ENCODE peak calls at places on chromosomes 13 and 19, in four cellular contexts. V is epithelial cell of esophagus, O is tibial artery, M is mesothelial cell of epicardium. P is an unnamed sample.

GRCh38 chr13:68540244-68540643 is 1310.1 kb upstream of the PCDH9 start:
- DNase-seq in V (no peak), O (no peak), M (no peak), P (no peak)

GRCh38 chr19:41219924-41220567 is 1.0 kb downstream of the AXL start:
- DNase-seq in V (peak), O (peak), M (no peak), P (no peak)

GRCh38 chr19:38741670-38742069 is 2.6 kb downstream of the CAPN12 start:
- DNase-seq in V (no peak), O (no peak), M (no peak), P (no peak)

GRCh38 chr13:42970824-42971669 is 21.0 kb downstream of the EPSTI1 start:
- DNase-seq in V (peak), O (peak), M (no peak), P (no peak)

GRCh38 chr19:5718579-5719273 is 1.2 kb downstream of the LONP1 start:
- DNase-seq in V (peak), O (no peak), M (no peak), P (no peak)

GRCh38 chr13:73429691-73430090 is 370.9 kb downstream of the KLF5 start:
- DNase-seq in V (peak), O (no peak), M (no peak), P (no peak)

GRCh38 chr13:107866007-107866665 is 349.2 kb downstream of the LIG4 start:
- DNase-seq in V (no peak), O (no peak), M (peak), P (no peak)

GRCh38 chr13:26442541-26442940 is 114.9 kb upstream of the WASF3 start:
- DNase-seq in V (peak), O (no peak), M (no peak), P (no peak)

GRCh38 chr19:51733742-51734522 is 10.1 kb upstream of the HAS1 start:
- DNase-seq in V (no peak), O (no peak), M (no peak), P (no peak)

GRCh38 chr13:30830638-30830965 is 75.5 kb upstream of the MEDAG start:
- DNase-seq in V (no peak), O (no peak), M (no peak), P (no peak)

GRCh38 chr19:29841559-29842367 is 30.0 kb downstream of the CCNE1 start:
- DNase-seq in V (peak), O (no peak), M (no peak), P (no peak)

GRCh38 chr13:103178986-103179695 is 112.9 kb upstream of the SLC10A2 start:
- DNase-seq in V (no peak), O (no peak), M (no peak), P (no peak)

GRCh38 chr13:75341025-75341424 is 140.9 kb downstream of the TBC1D4 start:
- DNase-seq in V (no peak), O (no peak), M (no peak), P (no peak)

GRCh38 chr19:31648347-31648746 is 299.1 kb upstream of the TSHZ3 start:
- DNase-seq in V (no peak), O (no peak), M (peak), P (no peak)

GRCh38 chr13:74092711-74093110 is 41.5 kb downstream of the KLF12 start:
- DNase-seq in V (no peak), O (no peak), M (no peak), P (no peak)

GRCh38 chr13:37443538-37443937 is 155.0 kb downstream of the POSTN start:
- DNase-seq in V (peak), O (no peak), M (no peak), P (no peak)

GRCh38 chr19:1318678-1319471 is 33.2 kb downstream of the EFNA2 start:
- DNase-seq in V (no peak), O (no peak), M (no peak), P (no peak)

GRCh38 chr19:46347985-46348384 is 1.1 kb downstream of the PPP5C start:
- DNase-seq in V (no peak), O (no peak), M (no peak), P (no peak)

GRCh38 chr19:46349311-46349993 is 2.6 kb downstream of the PPP5C start:
- DNase-seq in V (no peak), O (no peak), M (no peak), P (no peak)

GRCh38 chr19:46345157-46345556 is 1.7 kb upstream of the PPP5C start:
- DNase-seq in V (no peak), O (no peak), M (no peak), P (no peak)

GRCh38 chr19:46346821-46347571 is at the start of gene PPP5C:
- DNase-seq in V (peak), O (peak), M (peak), P (peak)

GRCh38 chr19:46347572-46347883 is 641 bp downstream of the PPP5C start:
- DNase-seq in V (no peak), O (no peak), M (no peak), P (no peak)
- TF ChIP-seq CTCF in V (no peak), O (no peak), M (no peak), P (no peak)

GRCh38 chr19:4580021-4580901 is 20.8 kb upstream of the SEMA6B start:
- DNase-seq in V (no peak), O (no peak), M (no peak), P (no peak)
- TF ChIP-seq CTCF in V (no peak), O (no peak), M (no peak), P (no peak)

DNA sequence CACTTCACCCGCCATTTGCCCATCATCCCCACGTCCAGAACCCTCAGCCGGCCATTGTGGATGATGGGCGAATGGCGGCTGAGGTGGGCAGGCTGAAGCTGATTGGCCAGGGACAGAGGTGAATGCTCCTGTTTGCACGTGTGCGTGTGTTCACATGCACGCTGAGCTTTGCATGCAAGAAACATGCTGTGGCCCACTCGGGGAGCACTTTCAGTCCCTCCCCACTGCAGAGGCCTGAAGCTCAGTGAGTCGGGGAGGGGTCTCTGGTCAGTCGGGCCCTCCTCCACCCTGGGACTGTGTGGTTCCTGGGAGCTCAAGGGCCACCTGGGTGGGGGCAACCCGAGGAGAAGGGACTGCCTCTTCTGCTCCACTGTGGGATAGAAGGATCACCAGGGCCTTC is 24.9 kb downstream of the CEBPA start:
- DNase-seq in V (no peak), O (no peak), M (no peak), P (no peak)
- TF ChIP-seq CTCF in V (no peak), O (no peak), M (no peak), P (no peak)

DNA sequence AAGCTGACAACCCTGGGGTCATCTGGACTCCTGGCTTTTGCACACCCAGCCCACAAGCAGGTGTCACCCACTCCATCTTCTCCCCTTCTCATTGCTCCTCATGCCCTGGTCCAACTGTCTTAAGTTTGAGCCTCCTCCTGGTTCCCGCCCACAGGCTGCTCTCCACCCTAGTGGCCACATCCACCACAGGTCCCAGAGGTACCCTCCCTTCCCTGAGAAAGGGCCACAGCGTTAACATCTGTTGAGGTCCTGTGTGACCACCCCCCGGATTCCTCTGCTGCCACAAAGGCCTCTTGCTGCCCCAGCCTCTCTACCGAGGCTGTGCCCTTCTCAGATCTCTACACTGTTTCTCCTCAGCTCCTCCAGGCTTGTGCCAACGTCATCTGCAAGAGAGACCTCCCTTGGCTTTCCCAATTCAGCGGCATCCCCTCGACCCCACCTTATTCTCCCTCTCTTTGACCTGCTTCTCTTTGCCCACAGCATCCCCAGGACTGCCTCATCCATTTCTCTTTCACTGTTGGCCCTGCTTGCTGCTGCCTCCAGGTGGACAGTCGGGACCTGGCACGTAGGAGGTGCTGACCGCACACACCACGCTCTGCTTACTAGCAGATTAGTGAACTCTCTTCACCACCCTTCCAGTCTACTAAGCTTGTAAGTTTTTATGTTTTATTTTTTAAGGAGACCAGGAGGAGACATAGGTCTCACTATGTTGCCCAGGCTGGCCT is 33.3 kb downstream of the SUGP2 start:
- DNase-seq in V (peak), O (no peak), M (no peak), P (no peak)
- TF ChIP-seq CTCF in V (peak), O (no peak), M (no peak), P (no peak)

GRCh38 chr13:62388515-62388914 is 972.9 kb upstream of the PCDH20 start:
- DNase-seq in V (no peak), O (no peak), M (no peak), P (no peak)

DNA sequence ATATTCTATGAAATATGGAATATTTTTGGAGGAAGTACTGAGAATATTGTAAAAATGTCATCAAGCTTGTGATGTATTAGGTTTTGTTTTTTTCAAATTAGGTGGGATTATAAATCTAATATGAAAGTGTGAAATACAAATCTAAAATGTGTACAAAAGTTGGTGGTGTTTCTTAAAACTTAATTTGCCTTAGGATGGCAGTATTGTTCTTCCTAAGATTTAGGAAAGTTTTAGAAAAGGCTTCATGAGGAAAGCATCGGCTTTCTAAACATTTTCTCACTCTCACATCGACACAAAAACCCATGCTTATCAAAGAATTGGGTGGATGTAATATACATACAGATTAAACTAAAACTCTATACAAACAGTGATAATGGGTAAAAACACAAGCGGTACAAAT is 972.0 kb upstream of the PCDH20 start:
- DNase-seq in V (no peak), O (no peak), M (no peak), P (no peak)
- TF ChIP-seq CTCF in V (no peak), O (no peak), M (no peak), P (no peak)

GRCh38 chr19:18586311-18586710 is 2.3 kb upstream of the REX1BD start:
- DNase-seq in V (no peak), O (no peak), M (no peak), P (no peak)
- TF ChIP-seq CTCF in V (peak), O (no peak), M (no peak), P (no peak)

DNA sequence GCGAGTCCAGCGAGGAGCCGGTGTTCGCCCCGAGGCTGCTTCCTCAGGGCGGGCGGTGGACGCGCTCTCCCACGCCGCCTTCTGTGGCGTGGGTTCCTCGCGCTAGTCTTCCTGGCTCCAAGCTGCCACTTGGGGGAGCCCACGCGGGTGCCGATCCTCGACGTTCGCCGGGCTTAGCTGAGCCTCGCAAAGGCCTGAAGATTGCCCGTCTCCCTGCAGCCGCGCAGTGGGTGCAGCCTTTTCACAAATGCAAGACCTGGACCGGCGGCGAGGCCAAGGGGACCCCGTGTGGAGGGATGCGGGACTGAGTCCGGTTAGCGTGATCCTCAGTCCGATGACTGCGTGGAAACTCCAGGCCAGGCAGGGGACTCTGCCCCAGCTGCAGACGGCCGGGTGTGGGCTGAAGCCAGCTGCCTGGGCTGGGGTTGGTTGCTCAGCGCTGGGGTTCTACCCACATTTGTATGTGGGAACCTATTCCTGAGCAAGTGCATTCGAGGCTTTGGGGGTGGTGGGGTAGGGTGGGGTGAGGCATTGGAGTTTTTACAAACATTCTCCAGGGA is 16.6 kb upstream of the LRP3 start:
- DNase-seq in V (no peak), O (no peak), M (peak), P (no peak)
- TF ChIP-seq CTCF in V (peak), O (peak), M (peak), P (peak)

DNA sequence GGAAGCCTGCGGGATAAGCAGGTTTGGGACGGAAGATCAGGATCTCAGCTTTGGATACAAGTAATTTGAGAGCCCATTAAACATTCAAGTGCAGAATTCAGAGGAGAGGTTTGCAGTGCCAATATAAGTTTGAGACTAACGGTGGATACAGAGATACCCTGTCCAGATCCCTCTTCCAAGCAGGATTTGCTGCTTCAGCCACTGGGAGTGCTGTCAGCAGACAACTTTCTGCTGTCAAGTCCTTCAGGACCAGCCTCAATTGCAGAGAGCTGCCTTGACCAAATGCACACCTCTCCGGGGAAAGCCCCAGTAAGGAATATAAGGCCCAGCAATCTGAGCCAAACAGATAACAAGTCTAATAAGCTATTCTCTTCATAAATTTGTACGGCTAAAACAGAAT is 46.1 kb upstream of the ZNF780A start:
- DNase-seq in V (no peak), O (no peak), M (no peak), P (no peak)
- TF ChIP-seq CTCF in V (no peak), O (no peak), M (no peak), P (no peak)